ENCODE peak calls at places on chromosomes 5 and 9, in nine cellular contexts. Q is cardiac muscle cell, N is esophagus squamous epithelium, E is PC-3, O is breast epithelium, I is ovary, V is endodermal cell, P is heart left ventricle, Y is fibroblast of lung. Z is an unnamed sample.

GRCh38 chr9:124760719-124761118 is 10.4 kb downstream of the NR6A1 start:
- DNase-seq in Q (no peak), N (no peak), E (no peak), O (no peak), I (no peak), V (peak; percentile 91), P (no peak), Y (no peak), Z (no peak)

GRCh38 chr5:58466939-58467338 is 7.1 kb upstream of the PLK2 start:
- DNase-seq in Q (peak; percentile 55), N (no peak), E (peak; percentile 47), O (no peak), I (no peak), V (peak; percentile 65), P (no peak), Y (peak; percentile 38), Z (no peak)

GRCh38 chr9:3963266-3964019 is 336.4 kb downstream of the GLIS3 start:
- DNase-seq in Q (peak; percentile 87), N (no peak), E (peak; percentile 90), O (no peak), I (peak; percentile 75), V (no peak), P (peak; percentile 31), Y (peak; percentile 85), Z (no peak)

GRCh38 chr5:65021527-65022226 is 252.9 kb downstream of the CWC27 start:
- DNase-seq in Q (no peak), N (no peak), E (no peak), O (no peak), I (no peak), V (no peak), P (no peak), Y (no peak), Z (no peak)

GRCh38 chr5:113331201-113331551 is 103.6 kb downstream of the TSSK1B start:
- DNase-seq in Q (peak; percentile 65), N (no peak), E (peak; percentile 29), O (no peak), I (no peak), V (no peak), P (no peak), Y (peak; percentile 56), Z (no peak)

GRCh38 chr5:149257875-149258705 is 13.6 kb upstream of the AFAP1L1 start:
- DNase-seq in Q (peak; percentile 13), N (no peak), E (peak; percentile 32), O (no peak), I (no peak), V (no peak), P (no peak), Y (peak; percentile 48), Z (no peak)

GRCh38 chr5:42872865-42873264 is 61.2 kb upstream of the SELENOP start:
- DNase-seq in Q (no peak), N (no peak), E (no peak), O (no peak), I (no peak), V (no peak), P (no peak), Y (no peak), Z (no peak)

GRCh38 chr5:157384971-157385709 is 74.9 kb upstream of the NIPAL4 start:
- DNase-seq in Q (peak; percentile 94), N (no peak), E (peak; percentile 98), O (peak; percentile 32), I (no peak), V (peak; percentile 67), P (peak; percentile 68), Y (peak; percentile 94), Z (no peak)

GRCh38 chr5:308672-309271 is 12.7 kb upstream of the AHRR start:
- DNase-seq in Q (peak; percentile 33), N (no peak), E (peak; percentile 83), O (no peak), I (peak; percentile 34), V (no peak), P (peak; percentile 11), Y (peak; percentile 42), Z (no peak)

GRCh38 chr9:91536211-91536691 is 112.6 kb upstream of the NFIL3 start:
- DNase-seq in Q (no peak), N (no peak), E (peak; percentile 90), O (no peak), I (no peak), V (peak; percentile 63), P (no peak), Y (peak; percentile 80), Z (no peak)

GRCh38 chr9:130022566-130023146 is 20.3 kb downstream of the FNBP1 start:
- DNase-seq in Q (no peak), N (no peak), E (no peak), O (no peak), I (no peak), V (no peak), P (no peak), Y (no peak), Z (no peak)

GRCh38 chr9:20043035-20043434 is 254.2 kb upstream of the SLC24A2 start:
- DNase-seq in Q (no peak), N (no peak), E (no peak), O (no peak), I (no peak), V (no peak), P (no peak), Y (no peak), Z (no peak)

GRCh38 chr9:129619787-129620668 is 873 bp downstream of the C9orf50 start:
- DNase-seq in Q (no peak), N (no peak), E (no peak), O (no peak), I (no peak), V (peak; percentile 78), P (no peak), Y (no peak), Z (no peak)

GRCh38 chr5:56270058-56270457 is 36.9 kb upstream of the ANKRD55 start:
- DNase-seq in Q (no peak), N (no peak), E (peak; percentile 12), O (no peak), I (no peak), V (no peak), P (no peak), Y (no peak), Z (no peak)

GRCh38 chr9:5455181-5455580 is 4.8 kb downstream of the CD274 start:
- DNase-seq in Q (peak; percentile 51), N (no peak), E (peak; percentile 83), O (no peak), I (no peak), V (no peak), P (no peak), Y (peak; percentile 37), Z (no peak)

GRCh38 chr5:177473461-177473991 is at the start of gene DBN1:
- DNase-seq in Q (peak; percentile 72), N (no peak), E (peak; percentile 61), O (no peak), I (peak; percentile 63), V (peak; percentile 84), P (peak; percentile 65), Y (no peak), Z (no peak)

GRCh38 chr5:158164648-158165047 is 305.7 kb upstream of the CLINT1 start:
- DNase-seq in Q (no peak), N (no peak), E (peak; percentile 65), O (no peak), I (no peak), V (no peak), P (no peak), Y (no peak), Z (no peak)

GRCh38 chr5:104661256-104661655 is 1098.7 kb upstream of the NUDT12 start:
- DNase-seq in Q (no peak), N (no peak), E (no peak), O (no peak), I (no peak), V (no peak), P (no peak), Y (no peak), Z (no peak)

GRCh38 chr5:32013658-32014057 is 160.5 kb downstream of the GOLPH3 start:
- DNase-seq in Q (no peak), N (no peak), E (no peak), O (no peak), I (no peak), V (peak; percentile 72), P (no peak), Y (no peak), Z (no peak)
- H3K4me1 ChIP-seq in Q (peaks cover 5% of the 10 kb centered on the region), N (peaks cover 8% of the 10 kb centered on the region), E (peaks cover 4% of the 10 kb centered on the region), O (no peaks in the 10 kb centered on the region), I (peaks cover 5% of the 10 kb centered on the region), V (peaks cover 12% of the 10 kb centered on the region), P (peaks cover 24% of the 10 kb centered on the region), Y (peaks cover 7% of the 10 kb centered on the region), Z (peaks cover 22% of the 10 kb centered on the region)

GRCh38 chr9:34252016-34252415 is 73.2 kb downstream of the UBAP1 start:
- DNase-seq in Q (peak; percentile 73), N (no peak), E (no peak), O (no peak), I (no peak), V (no peak), P (no peak), Y (no peak), Z (no peak)
- H3K36me3 ChIP-seq in Q (peaks cover 22% of the 10 kb centered on the region), N (peaks cover 84% of the 10 kb centered on the region), E (peaks cover 4% of the 10 kb centered on the region), O (no peaks in the 10 kb centered on the region), I (no peaks in the 10 kb centered on the region), V (peaks cover 90% of the 10 kb centered on the region), P (peaks cover 37% of the 10 kb centered on the region), Y (peaks cover 13% of the 10 kb centered on the region), Z (peaks cover 75% of the 10 kb centered on the region)

DNA sequence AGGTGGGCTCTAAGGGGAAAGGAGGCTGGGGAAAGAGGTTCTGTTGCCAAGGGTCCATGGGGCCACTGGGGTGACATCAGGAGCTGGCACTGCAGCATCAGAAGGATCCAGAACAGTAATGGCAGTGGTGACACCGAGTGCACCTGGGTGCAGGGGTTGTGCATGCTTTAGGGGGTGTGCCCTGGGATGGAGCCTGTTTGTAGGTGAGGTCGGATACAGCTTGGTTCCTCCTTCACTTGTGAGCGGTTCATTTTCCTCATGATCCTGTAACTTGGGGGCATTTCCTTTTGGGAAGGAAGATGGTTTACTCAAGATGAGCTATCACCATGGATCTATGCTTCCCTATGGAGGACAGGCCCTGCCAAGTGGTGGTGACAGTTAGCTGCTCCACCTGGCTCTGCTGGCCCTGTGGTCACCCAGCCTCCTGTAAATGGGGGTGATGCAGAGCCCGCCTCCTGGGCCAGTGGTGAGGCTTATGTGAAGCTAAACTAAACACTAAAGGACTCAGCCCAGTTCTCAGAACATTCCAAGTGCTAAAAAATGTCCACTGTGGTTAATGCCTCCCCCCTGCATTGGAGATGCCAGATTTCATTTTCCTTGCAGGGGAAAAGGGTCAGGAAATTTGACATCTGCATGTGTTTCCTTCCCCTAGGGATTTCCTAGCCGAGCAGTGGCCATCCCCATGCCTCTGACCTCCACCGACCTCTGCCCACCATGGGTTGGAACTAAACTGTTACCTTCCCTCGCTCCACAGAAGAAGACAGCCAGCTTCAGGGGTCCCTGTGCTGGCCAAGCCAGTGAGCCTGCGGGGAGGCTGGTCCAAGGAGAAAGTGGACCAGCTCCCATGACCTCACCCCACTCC is 13.3 kb downstream of the CD74 start:
- DNase-seq in Q (peak; percentile 18), N (no peak), E (no peak), O (no peak), I (no peak), V (no peak), P (no peak), Y (no peak), Z (peak; percentile 44)
- TF ChIP-seq CTCF in Q (no peak), N (no peak), E (no peak), O (no peak), I (no peak), V (no peak), P (no peak), Y (no peak), Z (no peak)

DNA sequence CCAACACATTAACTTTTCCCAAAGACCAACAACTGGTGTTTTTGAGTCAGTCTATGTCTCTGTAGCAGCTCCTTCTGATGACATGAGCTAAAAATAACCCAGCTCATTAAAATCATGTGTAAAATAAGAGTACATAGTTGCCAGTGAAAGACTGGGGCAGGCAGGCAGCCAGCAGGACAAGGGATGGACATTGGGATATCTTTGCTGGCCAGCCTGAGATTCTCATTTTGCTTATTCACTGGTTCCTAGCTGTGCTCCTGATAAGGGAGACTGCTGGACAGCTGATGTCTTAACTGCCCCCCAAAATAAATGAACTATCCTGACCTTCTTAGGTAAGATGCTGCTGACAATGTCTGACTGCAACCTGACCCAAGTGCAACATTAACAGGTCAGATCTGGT is 33.9 kb downstream of the EPB41L4B start:
- DNase-seq in Q (peak; percentile 13), N (no peak), E (no peak), O (no peak), I (no peak), V (no peak), P (no peak), Y (no peak), Z (no peak)
- H3K4me1 ChIP-seq in Q (peaks cover 5% of the 10 kb centered on the region), N (no peaks in the 10 kb centered on the region), E (peaks cover 25% of the 10 kb centered on the region), O (peaks cover 17% of the 10 kb centered on the region), I (peaks cover 1% of the 10 kb centered on the region), V (no peaks in the 10 kb centered on the region), P (no peaks in the 10 kb centered on the region), Y (no peaks in the 10 kb centered on the region), Z (peaks cover 6% of the 10 kb centered on the region)